ENCODE peak calls at places on chromosomes 6 and 20, in nine cellular contexts. V, J, O, D, M, H, Q, I and G are unnamed samples.
A peak's percentile ranks its signal among the peaks of the same experiment; 100 is the strongest.

GRCh38 chr6:33144373-33144772 is 47.9 kb downstream of the COL11A2 start:
- DNase-seq in V (no peak), J (no peak), O (no peak), D (no peak), M (peak; percentile 68), H (no peak), Q (peak; percentile 58), I (no peak), G (no peak)

GRCh38 chr20:63534427-63534830 is 2.7 kb downstream of the PTK6 start:
- DNase-seq in V (no peak), J (no peak), O (no peak), D (no peak), M (peak; percentile 41), H (no peak), Q (no peak), I (no peak), G (peak; percentile 46)

GRCh38 chr6:23301546-23301945 is 732.2 kb downstream of the HDGFL1 start:
- DNase-seq in V (no peak), J (no peak), O (no peak), D (no peak), M (no peak), H (no peak), Q (no peak), I (no peak), G (no peak)

GRCh38 chr6:32081676-32082075 is 27.5 kb downstream of the TNXB start:
- DNase-seq in V (no peak), J (no peak), O (no peak), D (no peak), M (no peak), H (no peak), Q (no peak), I (peak; percentile 42), G (no peak)

GRCh38 chr6:81766482-81767069 is 14.1 kb upstream of the TENT5A start:
- DNase-seq in V (no peak), J (no peak), O (peak; percentile 61), D (no peak), M (no peak), H (no peak), Q (peak; percentile 76), I (no peak), G (no peak)

GRCh38 chr6:85490516-85491248 is 40.8 kb downstream of the NT5E start:
- DNase-seq in V (no peak), J (no peak), O (no peak), D (no peak), M (no peak), H (no peak), Q (peak; percentile 53), I (no peak), G (no peak)

GRCh38 chr6:149454405-149454848 is 30.4 kb downstream of the ZC3H12D start:
- DNase-seq in V (no peak), J (no peak), O (peak; percentile 95), D (no peak), M (peak; percentile 97), H (peak; percentile 99), Q (peak; percentile 61), I (peak; percentile 96), G (no peak)

GRCh38 chr6:153670403-153671026 is 368.5 kb upstream of the OPRM1 start:
- DNase-seq in V (no peak), J (no peak), O (no peak), D (no peak), M (no peak), H (no peak), Q (no peak), I (no peak), G (no peak)

GRCh38 chr6:129340983-129341382 is 369.0 kb downstream of the ARHGAP18 start:
- DNase-seq in V (no peak), J (no peak), O (no peak), D (no peak), M (no peak), H (no peak), Q (peak; percentile 58), I (no peak), G (no peak)

GRCh38 chr20:46011631-46012482 is 3.1 kb downstream of the MMP9 start:
- DNase-seq in V (no peak), J (no peak), O (peak; percentile 75), D (no peak), M (peak; percentile 86), H (peak; percentile 82), Q (no peak), I (peak; percentile 40), G (peak; percentile 17)

GRCh38 chr6:111342913-111343312 is 140.1 kb downstream of the REV3L start:
- DNase-seq in V (no peak), J (no peak), O (no peak), D (no peak), M (no peak), H (no peak), Q (no peak), I (no peak), G (no peak)

GRCh38 chr6:96520039-96520850 is 1.4 kb upstream of the UFL1 start:
- DNase-seq in V (no peak), J (no peak), O (no peak), D (no peak), M (no peak), H (peak; percentile 59), Q (peak; percentile 77), I (no peak), G (no peak)

GRCh38 chr20:53040678-53041674 is 68.8 kb downstream of the TSHZ2 start:
- DNase-seq in V (peak; percentile 47), J (no peak), O (no peak), D (no peak), M (peak; percentile 54), H (peak; percentile 71), Q (peak; percentile 64), I (peak; percentile 29), G (no peak)

DNA sequence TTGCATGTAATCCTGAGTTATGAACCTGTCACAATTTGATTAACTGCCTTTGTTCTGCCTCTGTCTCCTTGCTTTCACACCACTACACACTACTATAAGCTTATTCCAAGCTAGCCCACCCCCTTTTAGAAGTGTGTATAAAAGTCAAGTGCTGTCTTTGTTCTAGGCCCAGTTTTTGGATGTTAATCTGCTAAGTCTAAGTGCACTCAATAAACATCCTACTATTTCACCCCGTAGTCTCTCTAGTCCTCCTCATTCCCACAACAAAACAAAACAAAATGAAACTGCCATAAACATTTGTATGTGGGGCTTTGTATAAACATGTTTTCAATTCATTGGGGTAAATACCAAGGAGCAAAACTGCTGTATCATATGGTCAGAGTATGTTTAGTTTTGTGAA is 16.1 kb upstream of the SPACA1 start:
- DNase-seq in V (no peak), J (no peak), O (no peak), D (no peak), M (no peak), H (no peak), Q (no peak), I (no peak), G (no peak)
- H3K9me3 ChIP-seq in V (no peaks in the 10 kb centered on the region), J (peaks cover 3% of the 10 kb centered on the region), O (peaks cover 12% of the 10 kb centered on the region), D (no peaks in the 10 kb centered on the region), M (peaks cover 6% of the 10 kb centered on the region), H (no peaks in the 10 kb centered on the region), Q (peaks cover 9% of the 10 kb centered on the region), I (peaks cover 58% of the 10 kb centered on the region), G (peaks cover 4% of the 10 kb centered on the region)

DNA sequence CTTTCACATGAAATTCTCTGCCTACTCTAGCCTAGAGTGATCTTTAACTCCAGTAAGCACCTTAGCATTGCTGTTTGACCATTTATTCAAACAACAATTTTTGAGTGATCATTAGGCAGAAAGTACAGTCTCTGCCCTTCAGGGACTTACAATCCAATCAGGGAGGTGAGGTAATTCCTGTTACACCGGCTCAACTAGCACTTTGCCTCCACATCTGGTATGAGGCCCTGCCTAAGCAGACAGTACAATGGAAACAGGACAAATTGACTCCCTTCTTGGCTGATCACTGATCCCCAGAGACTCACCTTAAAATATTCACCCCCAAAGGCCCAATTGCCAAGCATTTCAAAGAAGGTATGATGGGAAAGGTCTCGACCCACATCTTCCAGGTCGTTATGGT is 1.4 kb downstream of the AARS2 start:
- DNase-seq in V (no peak), J (no peak), O (no peak), D (no peak), M (no peak), H (no peak), Q (no peak), I (no peak), G (no peak)
- H3K4me3 ChIP-seq in V (peak overlapping the region; percentile 94), J (no peak overlapping the region), O (no peak overlapping the region), D (no peak overlapping the region), M (no peak overlapping the region), H (no peak overlapping the region), Q (peak overlapping the region; percentile 78), I (no peak overlapping the region), G (no peak overlapping the region)

GRCh38 chr6:322940-323729 is 30.8 kb downstream of the DUSP22 start:
- DNase-seq in V (peak; percentile 96), J (no peak), O (no peak), D (no peak), M (peak; percentile 29), H (no peak), Q (no peak), I (no peak), G (no peak)

GRCh38 chr6:323730-324088 is 31.4 kb downstream of the DUSP22 start:
- DNase-seq in V (no peak), J (no peak), O (no peak), D (no peak), M (no peak), H (no peak), Q (no peak), I (no peak), G (no peak)

GRCh38 chr6:320351-321157 is 28.3 kb downstream of the DUSP22 start:
- DNase-seq in V (no peak), J (no peak), O (no peak), D (no peak), M (peak; percentile 40), H (no peak), Q (no peak), I (no peak), G (no peak)

GRCh38 chr6:321158-321438 is 28.8 kb downstream of the DUSP22 start:
- DNase-seq in V (no peak), J (no peak), O (no peak), D (no peak), M (no peak), H (no peak), Q (no peak), I (no peak), G (no peak)

GRCh38 chr6:322205-322930 is 30.1 kb downstream of the DUSP22 start:
- DNase-seq in V (peak; percentile 86), J (no peak), O (no peak), D (no peak), M (peak; percentile 33), H (no peak), Q (no peak), I (no peak), G (no peak)
- H3K9me3 ChIP-seq in V (no peaks in the 10 kb centered on the region), J (peaks cover 1% of the 10 kb centered on the region), O (peaks cover 1% of the 10 kb centered on the region), D (peaks cover 3% of the 10 kb centered on the region), M (no peaks in the 10 kb centered on the region), H (no peaks in the 10 kb centered on the region), Q (peaks cover 7% of the 10 kb centered on the region), I (no peaks in the 10 kb centered on the region), G (no peaks in the 10 kb centered on the region)

DNA sequence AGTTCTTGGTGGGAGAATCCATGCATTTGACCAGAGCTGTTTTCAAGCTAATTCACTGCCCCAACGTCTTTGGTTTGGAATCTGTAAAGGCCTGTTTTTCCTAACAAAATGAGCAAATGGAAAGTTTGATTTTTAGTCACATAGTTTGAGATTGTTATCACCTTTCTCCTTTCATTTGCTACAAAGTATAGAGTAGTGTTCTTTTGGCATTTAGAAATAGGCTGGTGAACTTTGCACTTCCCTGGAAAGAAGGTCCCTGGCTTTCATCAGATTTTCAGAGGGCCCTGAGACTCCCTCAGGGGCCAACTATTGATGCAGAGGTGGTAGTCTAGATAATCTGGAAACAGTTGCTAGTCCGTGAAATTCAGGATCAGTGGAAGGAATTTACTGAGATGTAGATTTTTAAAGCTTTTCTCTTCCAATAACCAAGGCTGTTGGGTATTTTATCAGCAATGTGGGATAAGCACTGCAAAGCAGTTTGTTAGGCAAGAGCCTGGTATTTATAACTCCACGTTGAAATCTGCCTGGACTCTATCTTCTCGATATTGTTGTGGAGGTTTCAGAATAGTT is 1.7 kb downstream of the ARFGEF2 start:
- DNase-seq in V (no peak), J (no peak), O (no peak), D (no peak), M (no peak), H (no peak), Q (no peak), I (no peak), G (no peak)
- H3K4me3 ChIP-seq in V (peak overlapping the region; percentile 80), J (no peak overlapping the region), O (no peak overlapping the region), D (peak overlapping the region; percentile 85), M (no peak overlapping the region), H (peak overlapping the region; percentile 11), Q (peak overlapping the region; percentile 79), I (peak overlapping the region; percentile 8), G (no peak overlapping the region)